ENCODE peak calls at places on chromosome 1, in ten cellular contexts. B, S, A, I, Q, X, T, C, U and J are unnamed samples.

GRCh38 chr1:247322849-247323586 is 8.6 kb downstream of the ZNF496 start:
- DNase-seq in B (no peak), S (peak), A (no peak), I (no peak), Q (no peak), X (peak), T (no peak), C (no peak), U (no peak), J (no peak)

GRCh38 chr1:226882187-226882586 is 11.8 kb downstream of the PSEN2 start:
- DNase-seq in B (no peak), S (no peak), A (no peak), I (no peak), Q (no peak), X (peak), T (no peak), C (no peak), U (peak), J (no peak)

GRCh38 chr1:203367051-203367450 is 16.1 kb upstream of the FMOD start:
- DNase-seq in B (no peak), S (no peak), A (no peak), I (no peak), Q (no peak), X (no peak), T (no peak), C (no peak), U (no peak), J (no peak)

GRCh38 chr1:42365118-42365517 is 15.5 kb upstream of the RIMKLA start:
- DNase-seq in B (no peak), S (no peak), A (no peak), I (no peak), Q (no peak), X (no peak), T (no peak), C (no peak), U (no peak), J (no peak)

GRCh38 chr1:17717595-17717994 is 37.5 kb upstream of the ACTL8 start:
- DNase-seq in B (no peak), S (no peak), A (no peak), I (no peak), Q (no peak), X (no peak), T (no peak), C (no peak), U (no peak), J (no peak)

GRCh38 chr1:165891461-165891860 is 64.0 kb downstream of the UCK2 start:
- DNase-seq in B (no peak), S (no peak), A (no peak), I (no peak), Q (no peak), X (no peak), T (no peak), C (no peak), U (no peak), J (no peak)

GRCh38 chr1:56868761-56869160 is 14.2 kb downstream of the C8A start:
- DNase-seq in B (no peak), S (no peak), A (no peak), I (no peak), Q (no peak), X (no peak), T (no peak), C (no peak), U (no peak), J (no peak)

GRCh38 chr1:228312091-228312764 is 94.4 kb downstream of the TRIM11 start:
- DNase-seq in B (no peak), S (no peak), A (no peak), I (no peak), Q (no peak), X (no peak), T (no peak), C (no peak), U (no peak), J (no peak)

GRCh38 chr1:12244078-12244477 is 14.2 kb downstream of the VPS13D start:
- DNase-seq in B (no peak), S (peak), A (no peak), I (peak), Q (no peak), X (peak), T (peak), C (no peak), U (no peak), J (no peak)

GRCh38 chr1:62724430-62724829 is 36.2 kb upstream of the DOCK7 start:
- DNase-seq in B (no peak), S (no peak), A (no peak), I (no peak), Q (no peak), X (no peak), T (no peak), C (no peak), U (no peak), J (no peak)

GRCh38 chr1:79708646-79709237 is 702.2 kb upstream of the ADGRL4 start:
- DNase-seq in B (no peak), S (no peak), A (no peak), I (no peak), Q (no peak), X (no peak), T (no peak), C (no peak), U (no peak), J (no peak)

GRCh38 chr1:206588492-206588891 is 23.8 kb downstream of the EIF2D start:
- DNase-seq in B (no peak), S (no peak), A (no peak), I (no peak), Q (no peak), X (no peak), T (no peak), C (no peak), U (no peak), J (no peak)

GRCh38 chr1:37475380-37476086 is 1.2 kb downstream of the ZC3H12A start:
- DNase-seq in B (no peak), S (no peak), A (no peak), I (peak), Q (no peak), X (peak), T (no peak), C (no peak), U (peak), J (no peak)

GRCh38 chr1:30284226-30284625 is 439.2 kb downstream of the MATN1 start:
- DNase-seq in B (no peak), S (no peak), A (no peak), I (no peak), Q (no peak), X (no peak), T (no peak), C (no peak), U (no peak), J (no peak)

GRCh38 chr1:45802343-45803298 is 791 bp upstream of the MAST2 start:
- DNase-seq in B (no peak), S (peak), A (peak), I (peak), Q (peak), X (peak), T (peak), C (peak), U (peak), J (peak)

GRCh38 chr1:12197483-12197880 is 30.7 kb downstream of the TNFRSF1B start:
- DNase-seq in B (no peak), S (no peak), A (no peak), I (no peak), Q (no peak), X (no peak), T (no peak), C (no peak), U (no peak), J (no peak)

GRCh38 chr1:112537451-112537850 is 28.7 kb downstream of the WNT2B start:
- DNase-seq in B (no peak), S (no peak), A (no peak), I (no peak), Q (no peak), X (no peak), T (no peak), C (no peak), U (no peak), J (peak)

GRCh38 chr1:236997882-236998281 is 6.4 kb downstream of the MT1HL1 start:
- DNase-seq in B (no peak), S (no peak), A (no peak), I (no peak), Q (no peak), X (no peak), T (no peak), C (no peak), U (peak), J (no peak)

GRCh38 chr1:230797376-230798186 is 50.4 kb downstream of the CAPN9 start:
- DNase-seq in B (no peak), S (no peak), A (no peak), I (peak), Q (peak), X (peak), T (no peak), C (peak), U (no peak), J (peak)